ENCODE peak calls at places on chromosome 9, in six cellular contexts. O is lung, G is pancreas, T is testis, X is transverse colon, P is heart right ventricle. K is an unnamed sample.

GRCh38 chr9:128257907-128258306 is 17.9 kb downstream of the GOLGA2 start:
- DNase-seq in O (no peak), G (peak; percentile 57), T (no peak), X (no peak), P (no peak), K (no peak)

GRCh38 chr9:75069171-75069570 is 18.8 kb downstream of the NMRK1 start:
- DNase-seq in O (no peak), G (no peak), T (no peak), X (no peak), P (no peak), K (no peak)

GRCh38 chr9:117828466-117828865 is 124.3 kb downstream of the TLR4 start:
- DNase-seq in O (no peak), G (no peak), T (no peak), X (no peak), P (no peak), K (no peak)

GRCh38 chr9:133121200-133122166 is at the start of gene RALGDS:
- DNase-seq in O (peak; percentile 90), G (peak; percentile 95), T (peak; percentile 94), X (peak; percentile 95), P (peak; percentile 91), K (peak; percentile 56)

GRCh38 chr9:114616684-114617520 is 5.8 kb downstream of the TMEM268 start:
- DNase-seq in O (peak; percentile 71), G (peak; percentile 77), T (peak; percentile 57), X (peak; percentile 83), P (peak; percentile 42), K (peak; percentile 76)

GRCh38 chr9:109880276-109881169 is 100.5 kb downstream of the PALM2AKAP2 start:
- DNase-seq in O (no peak), G (no peak), T (peak; percentile 68), X (no peak), P (no peak), K (no peak)

GRCh38 chr9:104088416-104088815 is 5.7 kb upstream of the SMC2 start:
- DNase-seq in O (no peak), G (no peak), T (no peak), X (no peak), P (no peak), K (no peak)

GRCh38 chr9:125269014-125269397 is 7.4 kb downstream of the GAPVD1 start:
- DNase-seq in O (no peak), G (no peak), T (no peak), X (no peak), P (no peak), K (no peak)

GRCh38 chr9:33778700-33779351 is 16.5 kb upstream of the PRSS3 start:
- DNase-seq in O (peak; percentile 44), G (no peak), T (peak; percentile 67), X (peak; percentile 44), P (peak; percentile 27), K (no peak)

GRCh38 chr9:90024823-90025222 is 420.0 kb downstream of the GADD45G start:
- DNase-seq in O (no peak), G (no peak), T (no peak), X (no peak), P (no peak), K (no peak)

GRCh38 chr9:72313507-72313906 is 51.5 kb downstream of the ZFAND5 start:
- DNase-seq in O (no peak), G (no peak), T (no peak), X (no peak), P (no peak), K (no peak)

GRCh38 chr9:111728617-111729366 is 65.9 kb downstream of the SHOC1 start:
- DNase-seq in O (no peak), G (no peak), T (no peak), X (no peak), P (no peak), K (no peak)

GRCh38 chr9:1083325-1083913 is 33.3 kb downstream of the DMRT2 start:
- DNase-seq in O (peak; percentile 34), G (no peak), T (peak; percentile 81), X (peak; percentile 26), P (peak; percentile 27), K (no peak)

GRCh38 chr9:109289931-109290330 is 30.9 kb downstream of the EPB41L4B start:
- DNase-seq in O (no peak), G (no peak), T (no peak), X (no peak), P (no peak), K (no peak)

GRCh38 chr9:108811944-108812343 is 43.8 kb downstream of the ACTL7B start:
- DNase-seq in O (no peak), G (no peak), T (no peak), X (no peak), P (no peak), K (no peak)

GRCh38 chr9:106526805-106527204 is 336.2 kb upstream of the ZNF462 start:
- DNase-seq in O (no peak), G (no peak), T (no peak), X (no peak), P (no peak), K (no peak)

GRCh38 chr9:28073278-28073677 is 500.0 kb upstream of the C9orf72 start:
- DNase-seq in O (no peak), G (no peak), T (peak; percentile 63), X (no peak), P (peak; percentile 14), K (no peak)

GRCh38 chr9:134834217-134834956 is 46.2 kb upstream of the FCN2 start:
- DNase-seq in O (no peak), G (peak; percentile 33), T (no peak), X (no peak), P (no peak), K (no peak)

DNA sequence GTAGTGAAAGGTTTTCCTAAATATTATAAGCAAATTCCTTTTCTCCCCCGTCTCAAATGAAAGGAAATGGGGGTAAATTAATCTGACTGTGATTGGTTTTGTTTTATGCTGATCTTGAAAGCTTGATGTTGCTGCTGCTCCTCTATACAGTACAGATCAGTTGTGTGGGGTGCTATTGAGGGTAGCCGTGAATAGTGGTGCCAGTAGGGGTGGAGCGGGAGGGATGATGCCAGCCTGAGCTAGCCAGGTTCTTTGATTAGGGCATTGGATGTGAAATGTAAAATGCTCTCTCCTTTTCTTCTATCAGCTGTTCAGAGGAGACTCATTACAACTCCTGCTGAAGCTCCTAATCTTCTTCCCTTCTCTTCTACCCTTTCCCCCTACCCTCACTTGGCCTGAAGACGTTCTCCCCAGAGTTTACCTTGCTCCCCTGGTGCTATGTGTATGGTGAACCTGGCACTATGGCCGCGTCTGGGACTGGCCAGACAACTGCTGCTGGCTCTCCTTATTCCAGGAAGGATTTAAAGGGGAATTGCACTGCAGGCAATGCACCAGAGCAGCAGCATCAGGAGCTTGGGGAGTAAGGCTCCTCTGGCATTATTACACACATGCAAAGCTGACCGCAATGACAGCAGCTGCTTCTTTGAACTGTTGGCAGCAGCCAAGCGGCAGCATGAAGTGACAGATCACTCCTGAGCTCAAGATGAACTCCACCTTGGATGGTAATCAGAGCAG is 564 bp downstream of the GPR21 start:
- DNase-seq in O (no peak), G (no peak), T (no peak), X (no peak), P (no peak), K (no peak)
- H3K9me3 ChIP-seq in O (no peaks in the 10 kb centered on the region), G (no peaks in the 10 kb centered on the region), T (no peaks in the 10 kb centered on the region), X (no peaks in the 10 kb centered on the region), P (no peaks in the 10 kb centered on the region), K (no peaks in the 10 kb centered on the region)

DNA sequence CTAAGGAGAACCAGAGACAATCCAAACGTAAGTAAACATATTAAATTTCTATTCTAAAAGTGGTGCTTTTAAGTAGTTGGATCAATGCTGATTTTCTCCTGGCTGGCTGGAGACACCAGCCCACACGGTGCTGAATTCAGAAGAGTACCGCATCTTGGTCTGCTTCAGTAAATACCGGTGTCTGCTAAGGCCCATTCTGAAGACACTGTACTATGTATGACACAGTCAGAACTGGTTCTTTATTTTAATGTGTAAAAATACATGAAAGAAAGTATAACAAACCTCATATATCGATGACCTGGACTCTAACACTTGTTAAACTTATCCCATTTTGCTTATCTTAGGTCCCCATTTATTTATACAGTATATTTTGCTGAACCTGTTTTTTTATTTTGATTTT is 32.8 kb downstream of the RAPGEF1 start:
- DNase-seq in O (no peak), G (no peak), T (no peak), X (no peak), P (no peak), K (no peak)
- TF ChIP-seq CTCF in O (no peak), G (no peak), T (no peak), X (no peak), P (no peak), K (no peak)

DNA sequence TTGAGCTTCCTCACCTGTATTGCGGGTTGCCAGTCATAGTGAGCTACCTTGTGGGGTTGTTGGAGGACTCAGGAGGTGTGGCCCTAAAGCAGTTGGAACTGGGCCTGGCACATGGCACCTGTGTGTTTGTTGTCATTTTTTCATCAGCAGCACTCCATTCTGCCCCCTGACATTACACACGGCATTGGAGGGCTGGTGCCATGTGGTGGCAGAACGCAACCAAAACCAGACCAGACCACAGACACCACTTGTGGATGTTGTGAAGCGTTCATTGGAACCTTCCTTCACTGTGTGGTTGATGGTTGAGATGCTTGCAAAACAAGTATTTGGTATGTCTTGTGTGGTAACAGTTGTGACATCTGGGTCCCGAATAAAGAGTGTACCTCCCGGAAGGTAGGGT is 113.2 kb upstream of the ERCC6L2 start:
- DNase-seq in O (no peak), G (no peak), T (no peak), X (no peak), P (no peak), K (no peak)
- H3K27me3 ChIP-seq in O (no peaks in the 10 kb centered on the region), G (no peaks in the 10 kb centered on the region), T (no peaks in the 10 kb centered on the region), X (no peaks in the 10 kb centered on the region), P (no peaks in the 10 kb centered on the region), K (no peaks in the 10 kb centered on the region)

DNA sequence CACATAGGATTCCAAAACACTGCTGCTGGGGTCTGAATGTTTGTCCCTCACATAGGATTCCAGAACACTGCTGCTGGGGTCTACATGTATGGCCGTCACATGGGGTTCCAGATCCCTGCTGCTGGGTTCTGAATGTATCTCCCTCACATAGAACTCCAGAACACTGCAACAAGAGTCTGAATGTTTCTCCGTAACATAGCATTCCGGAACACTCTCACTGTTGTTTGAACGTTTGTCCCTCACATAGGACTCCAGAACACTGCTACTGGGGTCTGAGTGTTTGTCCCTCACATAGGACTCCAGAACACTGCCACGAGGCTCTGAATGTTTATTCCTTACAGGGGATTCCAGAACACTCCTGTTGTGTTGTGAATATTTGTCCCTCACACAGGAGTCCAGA is 216.8 kb downstream of the FOXD4L6 start:
- DNase-seq in O (no peak), G (no peak), T (no peak), X (no peak), P (no peak), K (no peak)
- H3K9me3 ChIP-seq in O (peaks cover 89% of the 10 kb centered on the region), G (peaks cover 16% of the 10 kb centered on the region), T (no peaks in the 10 kb centered on the region), X (peaks cover 83% of the 10 kb centered on the region), P (peaks cover 99% of the 10 kb centered on the region), K (peaks cover 100% of the 10 kb centered on the region)

DNA sequence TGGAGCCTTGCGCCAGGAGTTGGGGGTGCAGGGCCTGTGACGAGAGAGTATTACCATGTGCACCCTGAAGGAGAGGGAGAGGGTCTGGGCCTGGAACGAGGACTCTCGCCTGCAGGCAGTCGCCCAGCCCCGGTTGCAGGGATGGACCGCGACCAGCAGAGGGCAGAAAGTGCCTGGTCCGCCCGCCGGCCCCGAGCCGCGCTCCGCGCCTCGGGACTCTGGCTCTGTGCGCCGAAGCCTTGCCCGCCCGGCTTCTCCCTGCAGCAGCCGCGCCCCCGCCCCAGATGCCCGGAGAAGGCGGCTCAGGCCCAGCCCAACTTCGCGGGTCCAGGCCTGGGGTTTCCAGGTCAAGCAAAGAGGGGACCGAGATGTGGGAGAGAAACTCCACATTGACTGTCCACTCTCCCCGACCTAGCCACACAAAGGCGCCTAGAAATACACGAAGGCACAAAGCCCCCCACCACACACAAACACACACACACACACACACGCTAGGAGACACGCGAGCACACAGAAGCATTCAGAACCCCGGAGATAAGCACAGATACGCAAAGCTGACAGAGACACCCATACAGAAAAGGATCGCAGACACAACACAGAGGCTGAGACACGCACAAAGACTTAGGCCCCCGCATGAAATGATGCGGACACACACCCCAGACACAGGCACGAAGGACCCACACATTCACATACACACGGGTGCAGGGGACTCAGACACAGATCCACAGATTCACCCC is 2.0 kb upstream of the LMX1B start:
- DNase-seq in O (peak; percentile 74), G (peak; percentile 93), T (peak; percentile 76), X (peak; percentile 70), P (peak; percentile 71), K (no peak)
- TF ChIP-seq CTCF in O (peak; percentile 40), G (peak; percentile 78), T (peak; percentile 77), X (peak; percentile 83), P (peak; percentile 89), K (peak; percentile 72)